ENCODE peak calls at places on chromosome 10, in seven cellular contexts. X is neuronal stem cell; R is CD8-positive, alpha-beta memory T cell; J is left ventricle myocardium inferior; O is CD8-positive, alpha-beta T cell; S is K562; B is tibial artery. C is an unnamed sample. For H3K9me3, H3K36me3 and H3K4me1, the result is how much of the 10 kb centered on the place peaks cover.

GRCh38 chr10:68088744-68089143 is 13.7 kb upstream of the HERC4 start:
- DNase-seq in X (no peak), R (no peak), J (no peak), O (no peak), S (no peak), B (no peak), C (no peak)

GRCh38 chr10:70682920-70683600 is 10.8 kb downstream of the ADAMTS14 start:
- DNase-seq in X (no peak), R (no peak), J (no peak), O (no peak), S (peak), B (no peak), C (no peak)

GRCh38 chr10:69641261-69641980 is 11.4 kb downstream of the FAM241B start:
- DNase-seq in X (no peak), R (no peak), J (no peak), O (no peak), S (no peak), B (no peak), C (no peak)

GRCh38 chr10:13993169-13993568 is 337.6 kb downstream of the FRMD4A start:
- DNase-seq in X (no peak), R (no peak), J (no peak), O (no peak), S (no peak), B (no peak), C (no peak)

GRCh38 chr10:69749180-69750010 is 52.3 kb upstream of the COL13A1 start:
- DNase-seq in X (no peak), R (no peak), J (no peak), O (no peak), S (no peak), B (no peak), C (no peak)

GRCh38 chr10:121608669-121609190 is 10.5 kb upstream of the FGFR2 start:
- DNase-seq in X (no peak), R (no peak), J (peak), O (no peak), S (peak), B (no peak), C (no peak)

GRCh38 chr10:43076876-43077420 is at the start of gene RET:
- DNase-seq in X (peak), R (no peak), J (peak), O (no peak), S (peak), B (no peak), C (no peak)

GRCh38 chr10:74810087-74810486 is 16.3 kb upstream of the KAT6B start:
- DNase-seq in X (no peak), R (no peak), J (no peak), O (no peak), S (no peak), B (no peak), C (no peak)

GRCh38 chr10:66837990-66838389 is 87.8 kb upstream of the LRRTM3 start:
- DNase-seq in X (no peak), R (no peak), J (no peak), O (no peak), S (no peak), B (no peak), C (no peak)

GRCh38 chr10:97685395-97685958 is 1.6 kb downstream of the AVPI1 start:
- DNase-seq in X (no peak), R (no peak), J (no peak), O (no peak), S (peak), B (no peak), C (no peak)

GRCh38 chr10:8206882-8207281 is 152.4 kb downstream of the GATA3 start:
- DNase-seq in X (no peak), R (no peak), J (no peak), O (no peak), S (no peak), B (no peak), C (no peak)

GRCh38 chr10:78339251-78339650 is 305.6 kb downstream of the RPS24 start:
- DNase-seq in X (no peak), R (no peak), J (no peak), O (no peak), S (no peak), B (no peak), C (no peak)

GRCh38 chr10:130040817-130041330 is 69.8 kb downstream of the C10orf143 start:
- DNase-seq in X (no peak), R (no peak), J (no peak), O (no peak), S (no peak), B (no peak), C (no peak)

GRCh38 chr10:116771101-116771705 is 28.8 kb upstream of the HSPA12A start:
- DNase-seq in X (no peak), R (no peak), J (peak), O (no peak), S (no peak), B (peak), C (no peak)

GRCh38 chr10:19493917-19494316 is 322.3 kb upstream of the PLXDC2 start:
- DNase-seq in X (no peak), R (no peak), J (no peak), O (no peak), S (no peak), B (no peak), C (no peak)

DNA sequence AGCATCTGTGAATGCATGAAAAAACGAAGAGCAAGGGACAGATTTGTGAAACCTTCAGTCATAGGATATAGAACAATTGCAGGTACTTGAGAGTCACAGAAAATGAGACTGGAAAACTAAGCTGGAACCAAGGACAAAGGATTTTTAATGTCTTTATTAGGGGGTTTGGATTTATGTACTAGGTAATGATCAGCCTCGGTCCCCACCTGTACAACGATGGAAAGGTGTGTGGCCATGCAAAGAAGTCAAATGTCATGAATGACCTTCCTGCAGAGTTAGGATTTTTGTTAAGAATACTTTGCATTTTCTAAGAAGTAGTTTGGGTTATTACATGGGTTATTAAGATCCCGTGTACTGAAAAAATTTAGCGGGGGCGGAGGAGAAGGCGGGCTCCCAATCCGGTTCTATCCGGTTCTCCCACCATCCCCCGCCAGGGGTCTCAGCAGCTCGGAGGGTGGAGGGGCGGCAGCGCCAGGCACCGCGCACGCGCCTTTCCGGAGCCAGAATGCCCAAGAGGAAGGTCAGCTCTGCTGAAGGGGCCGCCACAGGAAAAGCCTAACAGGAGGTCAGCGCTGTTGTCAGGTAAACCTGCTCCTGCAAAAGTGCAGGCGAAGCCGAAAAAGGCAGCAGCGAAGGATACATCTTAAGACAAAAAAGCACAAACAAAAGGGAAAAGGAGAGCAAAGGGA is 327.5 kb upstream of the PLXDC2 start:
- DNase-seq in X (peak), R (no peak), J (peak), O (no peak), S (no peak), B (no peak), C (no peak)
- H3K9me3 ChIP-seq in X (under half), R (under half), J (under half), O (under half), S (under half), B (under half), C (under half)

GRCh38 chr10:87066865-87067264 is 27.8 kb downstream of the GLUD1 start:
- DNase-seq in X (no peak), R (no peak), J (no peak), O (no peak), S (no peak), B (no peak), C (no peak)
- H3K36me3 ChIP-seq in X (under half), R (under half), J (half or more), O (under half), S (half or more), B (half or more), C (under half)

GRCh38 chr10:11158080-11158479 is 140.4 kb downstream of the CELF2 start:
- DNase-seq in X (no peak), R (no peak), J (no peak), O (no peak), S (no peak), B (no peak), C (no peak)
- H3K4me1 ChIP-seq in X (under half), R (half or more), J (half or more), O (half or more), S (under half), B (under half), C (half or more)

GRCh38 chr10:1652151-1652550 is 85.2 kb downstream of the ADARB2 start:
- DNase-seq in X (no peak), R (no peak), J (no peak), O (no peak), S (no peak), B (no peak), C (no peak)
- H3K9me3 ChIP-seq in X (under half), R (under half), J (under half), O (under half), S (under half), B (under half), C (under half)

DNA sequence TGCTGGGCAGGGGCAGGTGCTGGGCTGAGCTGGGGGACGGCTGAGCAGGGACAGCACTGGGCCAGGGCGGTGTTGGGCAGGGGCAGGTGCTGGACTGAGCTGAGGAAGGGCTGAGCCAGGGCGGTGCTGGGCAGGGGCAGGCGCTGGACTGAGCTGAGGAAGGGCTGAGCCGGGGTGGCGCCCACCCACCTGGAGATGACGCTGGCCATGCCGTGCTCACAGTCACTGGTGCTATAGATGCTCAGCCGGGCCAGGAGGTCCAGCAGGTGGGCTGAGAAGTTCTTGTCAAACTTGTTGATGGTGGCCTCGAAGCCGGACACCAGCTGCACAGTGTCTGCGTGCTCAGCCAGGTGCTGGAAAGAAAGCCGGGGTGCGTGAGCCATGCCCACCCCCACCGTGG is 4.4 kb upstream of the ADAM8 start:
- DNase-seq in X (no peak), R (no peak), J (no peak), O (no peak), S (no peak), B (no peak), C (no peak)
- H3K36me3 ChIP-seq in X (under half), R (under half), J (half or more), O (under half), S (under half), B (half or more), C (half or more)

GRCh38 chr10:4082851-4083250 is 297.8 kb upstream of the KLF6 start:
- DNase-seq in X (no peak), R (no peak), J (no peak), O (no peak), S (no peak), B (no peak), C (no peak)
- H3K4me1 ChIP-seq in X (under half), R (under half), J (half or more), O (under half), S (under half), B (under half), C (under half)

DNA sequence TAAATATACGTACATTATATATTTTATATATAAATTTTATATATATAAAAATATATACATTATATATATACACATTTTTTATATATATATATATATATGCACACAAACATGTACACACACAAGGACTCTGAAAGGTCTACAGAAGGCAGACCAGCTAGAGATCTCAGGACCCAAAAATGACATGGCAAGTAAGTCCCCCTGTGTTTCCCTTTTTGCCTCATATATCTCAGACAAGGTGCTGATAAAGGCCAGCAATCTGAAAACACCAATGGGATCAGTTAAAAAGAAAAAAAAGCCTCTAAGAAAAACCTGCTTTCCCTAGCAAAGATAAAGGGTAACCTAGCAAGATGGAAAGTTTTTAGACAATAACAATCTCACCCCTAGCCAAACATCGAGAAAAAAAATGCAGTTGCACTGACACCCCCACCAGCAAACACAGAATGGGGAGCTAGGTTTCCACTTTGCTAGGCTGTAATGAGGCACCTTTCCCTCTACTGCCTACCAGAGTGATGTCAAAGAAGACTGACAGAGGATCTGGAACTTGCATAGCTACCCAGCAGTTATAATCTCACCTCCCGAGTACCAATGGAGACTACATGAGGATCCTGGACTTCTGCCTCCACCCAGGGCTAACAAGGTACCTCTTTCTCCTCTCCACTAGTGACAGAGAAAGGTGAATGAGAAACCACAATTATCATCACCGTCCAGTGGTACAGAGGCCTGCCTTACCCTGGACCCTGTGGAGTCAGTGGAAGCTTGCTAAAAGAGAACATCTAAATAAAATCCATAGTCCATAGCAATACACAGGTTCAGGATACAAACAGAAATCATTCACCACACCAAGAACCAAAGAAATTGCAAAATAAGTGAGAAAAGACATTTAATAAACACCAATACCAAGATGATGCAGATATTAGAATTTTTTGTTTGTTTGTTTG is 240.8 kb downstream of the ARHGAP12 start:
- DNase-seq in X (no peak), R (peak), J (no peak), O (no peak), S (no peak), B (no peak), C (peak)
- H3K9me3 ChIP-seq in X (under half), R (under half), J (half or more), O (under half), S (under half), B (under half), C (under half)

C was measured in naive thymus-derived CD4-positive, alpha-beta T cell.